ENCODE peak calls at places on chromosomes 4 and X, in six cellular contexts. D is NCI-H1436; Q is activated T-helper 1 cell treated with anti-CD3 and anti-CD28 coated beads, Interleukin-2, amount 50 U/mL, for 16 hours; J is A673; X is NCI-H1105 treated with DMSO at 0.1 percent for 48 hours; Z is AG04450. B is an unnamed sample.

GRCh38 chr4:25635501-25635900 is 20.1 kb upstream of the SLC34A2 start:
- DNase-seq in D (no peak), Q (no peak), J (no peak), X (no peak), Z (no peak), B (no peak)

GRCh38 chrX:150575415-150575814 is 7.0 kb downstream of the MTM1 start:
- DNase-seq in D (no peak), Q (peak), J (no peak), X (peak), Z (no peak), B (no peak)

GRCh38 chr4:15793506-15794363 is 15.6 kb downstream of the CD38 start:
- DNase-seq in D (no peak), Q (no peak), J (no peak), X (no peak), Z (no peak), B (no peak)

GRCh38 chr4:136369073-136369472 is 1163.2 kb downstream of the PCDH18 start:
- DNase-seq in D (no peak), Q (no peak), J (no peak), X (no peak), Z (no peak), B (no peak)

GRCh38 chr4:171561419-171561818 is 251.8 kb upstream of the GALNTL6 start:
- DNase-seq in D (no peak), Q (no peak), J (no peak), X (no peak), Z (no peak), B (no peak)

GRCh38 chr4:141427726-141428296 is 207.1 kb downstream of the ZNF330 start:
- DNase-seq in D (no peak), Q (no peak), J (no peak), X (no peak), Z (no peak), B (no peak)

GRCh38 chr4:73103799-73104503 is 34.4 kb upstream of the COX18 start:
- DNase-seq in D (no peak), Q (no peak), J (no peak), X (no peak), Z (no peak), B (no peak)

GRCh38 chr4:120731561-120731960 is 191.0 kb downstream of the PRDM5 start:
- DNase-seq in D (no peak), Q (no peak), J (no peak), X (no peak), Z (no peak), B (no peak)

GRCh38 chrX:152480269-152481212 is 29.4 kb upstream of the GABRA3 start:
- DNase-seq in D (no peak), Q (no peak), J (no peak), X (no peak), Z (no peak), B (no peak)

GRCh38 chrX:101291204-101291603 is at the start of gene TAF7L:
- DNase-seq in D (no peak), Q (no peak), J (no peak), X (no peak), Z (no peak), B (peak)

GRCh38 chr4:113316879-113317278 is 267.4 kb downstream of the ANK2 start:
- DNase-seq in D (no peak), Q (no peak), J (no peak), X (peak), Z (no peak), B (no peak)

GRCh38 chrX:108117988-108118387 is 26.4 kb downstream of the ATG4A start:
- DNase-seq in D (no peak), Q (no peak), J (no peak), X (no peak), Z (no peak), B (no peak)

GRCh38 chr4:125750827-125751466 is 436.2 kb downstream of the FAT4 start:
- DNase-seq in D (no peak), Q (no peak), J (peak), X (no peak), Z (no peak), B (peak)

GRCh38 chr4:16079046-16079445 is 4.8 kb downstream of the PROM1 start:
- DNase-seq in D (no peak), Q (no peak), J (no peak), X (no peak), Z (no peak), B (no peak)